ENCODE peak calls at places on chromosomes 5 and 9, in four cellular contexts. Q is posterior vena cava; X is CD8-positive, alpha-beta memory T cell; C is stimulated activated CD4-positive, alpha-beta T cell treated with anti-CD3 and anti-CD28 coated beads, Interleukin-4, amount 100 ng/mL, for 1 hour. V is an unnamed sample.

GRCh38 chr5:163496286-163496685 is 9.1 kb upstream of the MAT2B start:
- DNase-seq in Q (no peak), X (no peak), C (no peak), V (no peak)

GRCh38 chr5:143078321-143078720 is 308.1 kb downstream of the ARHGAP26 start:
- DNase-seq in Q (no peak), X (no peak), C (no peak), V (no peak)

GRCh38 chr5:124057815-124058231 is 545.8 kb downstream of the CSNK1G3 start:
- DNase-seq in Q (no peak), X (no peak), C (no peak), V (no peak)

GRCh38 chr5:35835796-35836742 is 20.6 kb upstream of the IL7R start:
- DNase-seq in Q (no peak), X (no peak), C (no peak), V (no peak)

GRCh38 chr5:175457466-175457865 is 13.5 kb upstream of the DRD1 start:
- DNase-seq in Q (no peak), X (no peak), C (no peak), V (no peak)

GRCh38 chr9:99016681-99017387 is 73.1 kb downstream of the COL15A1 start:
- DNase-seq in Q (no peak), X (no peak), C (no peak), V (no peak)

GRCh38 chr9:89923174-89923573 is 318.4 kb downstream of the GADD45G start:
- DNase-seq in Q (no peak), X (no peak), C (no peak), V (no peak)

GRCh38 chr5:66198837-66199236 is 54.7 kb downstream of the SREK1 start:
- DNase-seq in Q (no peak), X (no peak), C (no peak), V (no peak)

GRCh38 chr5:108102463-108102862 is 279.4 kb downstream of the FBXL17 start:
- DNase-seq in Q (no peak), X (no peak), C (no peak), V (no peak)

GRCh38 chr9:126945682-126946081 is 31.1 kb downstream of the RALGPS1 start:
- DNase-seq in Q (no peak), X (no peak), C (no peak), V (no peak)

GRCh38 chr5:56561-57290 is 35.2 kb upstream of the PLEKHG4B start:
- DNase-seq in Q (peak; percentile 76), X (no peak), C (no peak), V (peak; percentile 6)

GRCh38 chr5:112551437-112552018 is 132.5 kb upstream of the EPB41L4A start:
- DNase-seq in Q (no peak), X (peak; percentile 37), C (no peak), V (peak; percentile 58)